ENCODE peak calls at places on chromosomes 12 and 14, in six cellular contexts. H is naive B cell; W is stimulated activated CD4-positive, alpha-beta T cell treated with anti-CD3 and anti-CD28 coated beads, TNF-alpha, amount 100 ng/mL, for 24 hours; Z is brain microvascular endothelial cell; B is left ventricle myocardium inferior; F is T1000. U is an unnamed sample.

GRCh38 chr14:104130974-104131651 is 7.3 kb upstream of the KIF26A start:
- DNase-seq in H (no peak), W (no peak), Z (no peak), B (peak; percentile 66), F (no peak), U (no peak)

GRCh38 chr14:43674273-43674672 is 832.8 kb downstream of the FSCB start:
- DNase-seq in H (no peak), W (no peak), Z (no peak), B (no peak), F (no peak), U (no peak)

GRCh38 chr12:124774462-124775167 is 89.0 kb downstream of the SCARB1 start:
- DNase-seq in H (no peak), W (peak; percentile 71), Z (peak; percentile 97), B (no peak), F (peak; percentile 55), U (peak; percentile 30)

GRCh38 chr14:75519826-75520692 is 2.2 kb upstream of the BATF start:
- DNase-seq in H (no peak), W (no peak), Z (no peak), B (no peak), F (peak; percentile 40), U (no peak)

GRCh38 chr12:68264175-68264863 is 10.9 kb upstream of the IL22 start:
- DNase-seq in H (no peak), W (no peak), Z (peak; percentile 39), B (no peak), F (no peak), U (no peak)

GRCh38 chr14:53741379-53742225 is 215.0 kb downstream of the BMP4 start:
- DNase-seq in H (no peak), W (no peak), Z (no peak), B (no peak), F (no peak), U (no peak)

GRCh38 chr14:103186241-103186835 is 63.1 kb downstream of the TNFAIP2 start:
- DNase-seq in H (no peak), W (no peak), Z (no peak), B (no peak), F (no peak), U (no peak)

GRCh38 chr14:37544407-37544806 is 50.6 kb downstream of the FOXA1 start:
- DNase-seq in H (no peak), W (no peak), Z (no peak), B (no peak), F (no peak), U (no peak)

GRCh38 chr12:70590051-70590450 is 47.2 kb downstream of the PTPRB start:
- DNase-seq in H (peak; percentile 17), W (peak; percentile 20), Z (peak; percentile 87), B (peak; percentile 73), F (peak; percentile 91), U (no peak)

GRCh38 chr12:76266797-76267196 is 81.4 kb downstream of the BBS10 start:
- DNase-seq in H (no peak), W (no peak), Z (peak; percentile 90), B (peak; percentile 48), F (no peak), U (no peak)

GRCh38 chr12:123269395-123269892 is 2.2 kb downstream of the CDK2AP1 start:
- DNase-seq in H (peak; percentile 43), W (no peak), Z (peak; percentile 47), B (peak; percentile 73), F (no peak), U (peak; percentile 51)

GRCh38 chr12:11891350-11892064 is 179.2 kb upstream of the BCL2L14 start:
- DNase-seq in H (peak; percentile 12), W (no peak), Z (no peak), B (peak; percentile 45), F (no peak), U (no peak)

GRCh38 chr12:110022980-110023633 is 23.9 kb downstream of the ANKRD13A start:
- DNase-seq in H (no peak), W (no peak), Z (no peak), B (no peak), F (no peak), U (no peak)

GRCh38 chr12:131830335-131831020 is 2.3 kb downstream of the MMP17 start:
- DNase-seq in H (peak; percentile 68), W (no peak), Z (peak; percentile 80), B (peak; percentile 86), F (peak; percentile 71), U (peak; percentile 9)

GRCh38 chr14:20684662-20685456 is 499 bp downstream of the RNASE4 start:
- DNase-seq in H (no peak), W (no peak), Z (peak; percentile 38), B (no peak), F (no peak), U (no peak)

GRCh38 chr14:39212034-39212433 is 21.7 kb upstream of the MIA2 start:
- DNase-seq in H (no peak), W (no peak), Z (no peak), B (no peak), F (no peak), U (no peak)

GRCh38 chr12:72315858-72316257 is 43.7 kb downstream of the TRHDE start:
- DNase-seq in H (no peak), W (no peak), Z (no peak), B (no peak), F (no peak), U (no peak)

GRCh38 chr12:95700316-95700785 is 90.2 kb downstream of the NTN4 start:
- DNase-seq in H (no peak), W (no peak), Z (peak; percentile 82), B (no peak), F (no peak), U (no peak)

GRCh38 chr14:77376380-77376770 is 519 bp downstream of the TMED8 start:
- DNase-seq in H (peak; percentile 10), W (no peak), Z (peak; percentile 7), B (peak; percentile 16), F (no peak), U (no peak)

GRCh38 chr12:124994435-124994975 is 1.1 kb downstream of the BRI3BP start:
- DNase-seq in H (peak; percentile 75), W (no peak), Z (no peak), B (no peak), F (no peak), U (peak; percentile 91)

GRCh38 chr12:2390133-2390532 is 337.3 kb downstream of the CACNA1C start:
- DNase-seq in H (no peak), W (no peak), Z (no peak), B (no peak), F (no peak), U (no peak)

GRCh38 chr14:102442241-102443211 is 67.0 kb downstream of the ANKRD9 start:
- DNase-seq in H (no peak), W (no peak), Z (no peak), B (no peak), F (no peak), U (no peak)

GRCh38 chr14:55518391-55518790 is 61.6 kb upstream of the KTN1 start:
- DNase-seq in H (no peak), W (no peak), Z (no peak), B (no peak), F (no peak), U (no peak)

GRCh38 chr14:103721334-103722120 is 5.9 kb downstream of the ZFYVE21 start:
- DNase-seq in H (no peak), W (peak; percentile 19), Z (peak; percentile 84), B (no peak), F (no peak), U (no peak)

GRCh38 chr14:92470215-92470614 is 43.4 kb upstream of the RIN3 start:
- DNase-seq in H (no peak), W (no peak), Z (no peak), B (no peak), F (no peak), U (no peak)

GRCh38 chr12:123907726-123908476 is 64.7 kb downstream of the CCDC92 start:
- DNase-seq in H (no peak), W (no peak), Z (no peak), B (no peak), F (no peak), U (no peak)